ENCODE peak calls at places on chromosomes 2 and 18, in four cellular contexts. H, E, G and L are unnamed samples.

GRCh38 chr2:44955593-44956449 is 14.3 kb downstream of the SIX3 start:
- DNase-seq in E (peak; percentile 76), G (peak; percentile 86), H (peak; percentile 56), L (no peak)

GRCh38 chr2:43636616-43637015 is 444 bp upstream of the PLEKHH2 start:
- DNase-seq in G (no peak), H (no peak), E (no peak), L (no peak)

GRCh38 chr2:128510701-128511100 is 192.0 kb upstream of the HS6ST1 start:
- DNase-seq in H (peak; percentile 72), G (no peak), E (no peak), L (no peak)

GRCh38 chr2:167110345-167110744 is 222.1 kb downstream of the XIRP2 start:
- DNase-seq in G (no peak), H (no peak), E (no peak), L (no peak)

GRCh38 chr18:13558132-13558531 is 168.2 kb downstream of the FAM210A start:
- DNase-seq in H (peak; percentile 11), E (peak; percentile 72), G (peak; percentile 58), L (peak; percentile 62)

GRCh38 chr2:42218712-42219111 is 49.6 kb downstream of the EML4 start:
- DNase-seq in G (no peak), E (no peak), H (no peak), L (no peak)

GRCh38 chr2:241803387-241804325 is 5.3 kb upstream of the NEU4 start:
- DNase-seq in H (peak; percentile 31), G (peak; percentile 51), E (no peak), L (no peak)

GRCh38 chr2:204933735-204934361 is 388.6 kb downstream of the PARD3B start:
- DNase-seq in H (no peak), E (no peak), G (no peak), L (no peak)

GRCh38 chr2:65367517-65367916 is 64.9 kb downstream of the SPRED2 start:
- DNase-seq in E (peak; percentile 68), H (peak; percentile 98), G (no peak), L (no peak)

GRCh38 chr2:206274434-206275273 is at the start of gene ZDBF2:
- DNase-seq in H (peak; percentile 81), G (peak; percentile 84), E (peak; percentile 79), L (no peak)

GRCh38 chr2:118670868-118671267 is 176.6 kb downstream of the EN1 start:
- DNase-seq in E (no peak), G (no peak), H (peak; percentile 44), L (no peak)

GRCh38 chr18:35797961-35798360 is 174.5 kb upstream of the RMP24 start:
- DNase-seq in G (no peak), E (no peak), H (no peak), L (no peak)
- H3K56ac ChIP-seq in G (no peak overlapping the region), E (no peak overlapping the region), H (no peak overlapping the region), L (no peak overlapping the region)

GRCh38 chr2:49129034-49129433 is 25.3 kb downstream of the FSHR start:
- DNase-seq in H (no peak), G (no peak), E (peak; percentile 98), L (no peak)

GRCh38 chr2:49122107-49122506 is 32.2 kb downstream of the FSHR start:
- DNase-seq in G (no peak), H (no peak), E (no peak), L (no peak)

GRCh38 chr2:49123600-49123999 is 30.7 kb downstream of the FSHR start:
- DNase-seq in H (no peak), E (peak; percentile 71), G (no peak), L (no peak)
- H3K56ac ChIP-seq in H (no peak overlapping the region), E (no peak overlapping the region), G (no peak overlapping the region), L (no peak overlapping the region)

GRCh38 chr2:62144689-62145477 is 51.0 kb upstream of the B3GNT2 start:
- DNase-seq in G (no peak), E (peak; percentile 68), H (no peak), L (no peak)

GRCh38 chr2:62145478-62146100 is 50.3 kb upstream of the B3GNT2 start:
- DNase-seq in G (no peak), H (no peak), E (no peak), L (no peak)

GRCh38 chr2:62140785-62141740 is 54.9 kb upstream of the B3GNT2 start:
- DNase-seq in H (no peak), G (no peak), E (no peak), L (no peak)

GRCh38 chr2:62143696-62144095 is 52.2 kb upstream of the B3GNT2 start:
- DNase-seq in G (no peak), E (no peak), H (no peak), L (no peak)

GRCh38 chr2:62142054-62142453 is 53.9 kb upstream of the B3GNT2 start:
- DNase-seq in H (no peak), E (no peak), G (no peak), L (no peak)
- H3K56ac ChIP-seq in H (no peak overlapping the region), E (no peak overlapping the region), G (no peak overlapping the region), L (no peak overlapping the region)

GRCh38 chr18:58865009-58865345 is 300 bp downstream of the ZNF532 start:
- DNase-seq in H (no peak), G (no peak), E (no peak), L (no peak)
- H3K56ac ChIP-seq in H (peak overlapping the region; percentile 97), G (no peak overlapping the region), E (peak overlapping the region; percentile 97), L (peak overlapping the region; percentile 14)

GRCh38 chr2:192051533-192051932 is 143.2 kb downstream of the TMEFF2 start:
- DNase-seq in H (no peak), E (no peak), G (no peak), L (no peak)
- H3K56ac ChIP-seq in H (no peak overlapping the region), E (no peak overlapping the region), G (no peak overlapping the region), L (no peak overlapping the region)

DNA sequence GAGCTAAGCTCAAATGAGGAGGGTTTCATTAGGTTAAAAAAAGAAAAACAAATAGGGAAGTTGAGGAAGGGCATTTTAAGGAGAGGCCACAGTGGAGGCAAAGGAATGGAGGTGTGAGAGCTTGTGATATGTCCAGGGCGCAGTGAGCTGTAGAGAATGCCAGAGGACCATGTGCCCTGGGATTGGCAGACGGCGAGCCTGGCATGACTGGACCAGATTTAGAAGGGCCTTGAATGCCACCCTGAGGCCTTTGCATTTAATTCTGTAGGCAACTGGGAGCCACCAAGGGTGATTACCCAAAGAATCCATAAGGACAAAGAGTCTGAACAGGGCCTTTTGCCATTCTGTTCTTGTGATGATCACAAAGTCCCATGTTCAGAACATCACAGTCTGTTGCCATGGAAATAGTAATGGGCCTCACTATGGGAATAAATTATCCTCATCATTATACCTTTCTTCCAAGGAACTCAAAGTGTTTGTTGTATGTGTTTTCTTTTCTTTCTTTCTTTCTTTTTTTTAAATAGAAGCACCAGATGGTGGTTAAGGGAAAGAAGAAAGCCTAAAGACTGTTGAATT is 31.7 kb upstream of the NCOA1 start:
- DNase-seq in G (no peak), E (no peak), H (no peak), L (no peak)
- H3K56ac ChIP-seq in G (no peak overlapping the region), E (no peak overlapping the region), H (no peak overlapping the region), L (no peak overlapping the region)

GRCh38 chr2:165425556-165425955 is 43.9 kb upstream of the CSRNP3 start:
- DNase-seq in G (no peak), H (no peak), E (no peak), L (no peak)

GRCh38 chr2:165423081-165423480 is 46.4 kb upstream of the CSRNP3 start:
- DNase-seq in H (no peak), G (peak; percentile 52), E (no peak), L (no peak)

GRCh38 chr2:165417009-165417408 is 52.5 kb upstream of the CSRNP3 start:
- DNase-seq in G (no peak), E (peak; percentile 15), H (no peak), L (no peak)

GRCh38 chr2:165420231-165420630 is 49.3 kb upstream of the CSRNP3 start:
- DNase-seq in E (no peak), G (no peak), H (no peak), L (no peak)
- H3K56ac ChIP-seq in E (no peak overlapping the region), G (no peak overlapping the region), H (no peak overlapping the region), L (no peak overlapping the region)